ENCODE peak calls at places on chromosomes 7 and 10, in four cellular contexts. One of them, this sample, is unnamed.

GRCh38 chr7:107165341-107165740 is 3.5 kb upstream of the HBP1 start:
- DNase-seq in K562: peak
- DNase-seq in HepG2: no peak
- DNase-seq in H1: no peak
- DNase-seq in this sample: no peak

GRCh38 chr7:1848013-1848640 is 178.1 kb downstream of the ELFN1 start:
- DNase-seq in K562: no peak
- DNase-seq in HepG2: no peak
- DNase-seq in H1: no peak
- DNase-seq in this sample: no peak

GRCh38 chr10:129165770-129166169 is 301.3 kb upstream of the MGMT start:
- DNase-seq in K562: no peak
- DNase-seq in HepG2: no peak
- DNase-seq in H1: no peak
- DNase-seq in this sample: no peak

GRCh38 chr7:117019786-117020604 is 66.7 kb downstream of the ST7 start:
- DNase-seq in K562: peak
- DNase-seq in HepG2: no peak
- DNase-seq in H1: peak
- DNase-seq in this sample: peak

GRCh38 chr10:123526356-123527079 is 139.6 kb upstream of the GPR26 start:
- DNase-seq in K562: no peak
- DNase-seq in HepG2: no peak
- DNase-seq in H1: no peak
- DNase-seq in this sample: no peak

GRCh38 chr7:128217972-128218652 is 23.0 kb upstream of the LEP start:
- DNase-seq in K562: peak
- DNase-seq in HepG2: peak
- DNase-seq in H1: no peak
- DNase-seq in this sample: peak

GRCh38 chr10:92042541-92042940 is 119.0 kb downstream of the BTAF1 start:
- DNase-seq in K562: no peak
- DNase-seq in HepG2: no peak
- DNase-seq in H1: no peak
- DNase-seq in this sample: no peak

GRCh38 chr10:75593690-75594556 is 162.5 kb downstream of the LRMDA start:
- DNase-seq in K562: peak
- DNase-seq in HepG2: no peak
- DNase-seq in H1: peak
- DNase-seq in this sample: no peak

GRCh38 chr7:105769951-105770628 is 106.3 kb downstream of the ATXN7L1 start:
- DNase-seq in K562: no peak
- DNase-seq in HepG2: no peak
- DNase-seq in H1: no peak
- DNase-seq in this sample: no peak

GRCh38 chr10:124091646-124092269 is 1.6 kb downstream of the CHST15 start:
- DNase-seq in K562: no peak
- DNase-seq in HepG2: no peak
- DNase-seq in H1: peak
- DNase-seq in this sample: peak

GRCh38 chr7:25894002-25894901 is 257.7 kb upstream of the NFE2L3 start:
- DNase-seq in K562: no peak
- DNase-seq in HepG2: peak
- DNase-seq in H1: peak
- DNase-seq in this sample: peak

GRCh38 chr10:7107287-7107686 is 303.5 kb downstream of the SFMBT2 start:
- DNase-seq in K562: no peak
- DNase-seq in HepG2: no peak
- DNase-seq in H1: no peak
- DNase-seq in this sample: no peak

GRCh38 chr7:111587715-111588433 is 25.6 kb upstream of the IMMP2L start:
- DNase-seq in K562: no peak
- DNase-seq in HepG2: no peak
- DNase-seq in H1: no peak
- DNase-seq in this sample: no peak

GRCh38 chr7:3380034-3380433 is 79.0 kb downstream of the SDK1 start:
- DNase-seq in K562: no peak
- DNase-seq in HepG2: peak
- DNase-seq in H1: no peak
- DNase-seq in this sample: no peak

GRCh38 chr7:3378390-3379120 is 77.5 kb downstream of the SDK1 start:
- DNase-seq in K562: no peak
- DNase-seq in HepG2: peak
- DNase-seq in H1: no peak
- DNase-seq in this sample: no peak

DNA sequence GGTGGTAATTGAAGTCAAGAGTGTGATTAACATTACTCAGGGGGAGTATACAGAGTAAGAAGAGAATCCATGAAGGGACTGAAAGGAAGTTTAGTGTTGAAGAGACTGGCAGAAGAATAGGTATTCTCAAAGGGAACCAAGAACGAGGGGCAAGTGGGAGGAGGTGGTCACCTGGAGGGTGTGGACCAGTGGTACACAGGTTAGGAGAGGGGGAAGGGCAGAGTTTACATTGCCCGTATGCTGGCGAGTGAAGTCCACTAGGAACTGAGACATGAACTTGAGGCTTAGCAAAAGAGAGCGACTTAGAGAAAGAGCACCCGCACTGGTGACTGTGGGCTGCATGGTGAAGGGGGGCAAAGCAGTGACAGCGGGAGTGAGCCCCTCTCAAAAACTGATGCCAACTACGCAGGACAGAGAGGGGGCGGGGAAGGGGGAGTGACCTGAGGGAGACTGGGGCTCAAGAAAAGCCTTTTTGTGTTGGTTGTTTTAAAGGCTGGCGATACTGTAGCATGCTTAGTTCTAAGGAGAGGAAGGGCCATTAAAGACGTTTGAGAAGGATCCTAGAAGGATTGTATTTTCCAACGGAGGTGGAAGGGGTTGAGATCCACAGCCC is 80.1 kb downstream of the SDK1 start:
- DNase-seq in K562: no peak
- DNase-seq in HepG2: no peak
- DNase-seq in H1: no peak
- DNase-seq in this sample: no peak
- TF ChIP-seq KDM1A in K562: no peak
- TF ChIP-seq KDM1A in HepG2: no peak
- TF ChIP-seq KDM1A in H1: no peak
- TF ChIP-seq KDM1A in this sample: no peak

DNA sequence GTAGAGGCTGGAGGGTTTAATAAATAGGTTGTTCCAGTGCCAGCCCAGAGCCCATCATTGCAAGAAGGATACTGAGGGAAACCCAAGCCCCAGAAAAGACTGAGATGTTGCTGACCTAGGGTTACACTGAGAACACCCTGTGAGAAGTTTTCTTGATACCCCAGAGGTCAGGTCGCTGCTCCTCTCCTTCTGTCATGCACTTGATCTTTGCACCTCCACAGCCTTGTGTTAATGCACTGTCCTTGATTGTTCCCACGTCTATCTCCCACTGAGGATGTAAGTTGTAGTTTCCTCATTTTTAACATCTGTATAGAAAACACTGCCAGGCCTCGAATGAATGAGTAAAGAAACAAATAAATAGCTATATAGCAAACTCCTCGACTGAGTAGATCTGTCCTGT is 195.3 kb upstream of the AHR start:
- DNase-seq in K562: no peak
- DNase-seq in HepG2: no peak
- DNase-seq in H1: no peak
- DNase-seq in this sample: no peak
- TF ChIP-seq MAFK in K562: no peak
- TF ChIP-seq MAFK in HepG2: no peak
- TF ChIP-seq MAFK in H1: no peak
- TF ChIP-seq MAFK in this sample: no peak

GRCh38 chr7:108589874-108590273 is 20.2 kb downstream of the DNAJB9 start:
- DNase-seq in K562: no peak
- DNase-seq in HepG2: no peak
- DNase-seq in H1: no peak
- DNase-seq in this sample: no peak
- TF ChIP-seq KDM1A in K562: no peak
- TF ChIP-seq KDM1A in HepG2: no peak
- TF ChIP-seq KDM1A in H1: no peak
- TF ChIP-seq KDM1A in this sample: no peak

GRCh38 chr7:108442039-108442568 is 14.1 kb downstream of the NRCAM start:
- DNase-seq in K562: no peak
- DNase-seq in HepG2: no peak
- DNase-seq in H1: no peak
- DNase-seq in this sample: peak
- TF ChIP-seq MAFK in K562: no peak
- TF ChIP-seq MAFK in HepG2: no peak
- TF ChIP-seq MAFK in H1: no peak
- TF ChIP-seq MAFK in this sample: no peak

DNA sequence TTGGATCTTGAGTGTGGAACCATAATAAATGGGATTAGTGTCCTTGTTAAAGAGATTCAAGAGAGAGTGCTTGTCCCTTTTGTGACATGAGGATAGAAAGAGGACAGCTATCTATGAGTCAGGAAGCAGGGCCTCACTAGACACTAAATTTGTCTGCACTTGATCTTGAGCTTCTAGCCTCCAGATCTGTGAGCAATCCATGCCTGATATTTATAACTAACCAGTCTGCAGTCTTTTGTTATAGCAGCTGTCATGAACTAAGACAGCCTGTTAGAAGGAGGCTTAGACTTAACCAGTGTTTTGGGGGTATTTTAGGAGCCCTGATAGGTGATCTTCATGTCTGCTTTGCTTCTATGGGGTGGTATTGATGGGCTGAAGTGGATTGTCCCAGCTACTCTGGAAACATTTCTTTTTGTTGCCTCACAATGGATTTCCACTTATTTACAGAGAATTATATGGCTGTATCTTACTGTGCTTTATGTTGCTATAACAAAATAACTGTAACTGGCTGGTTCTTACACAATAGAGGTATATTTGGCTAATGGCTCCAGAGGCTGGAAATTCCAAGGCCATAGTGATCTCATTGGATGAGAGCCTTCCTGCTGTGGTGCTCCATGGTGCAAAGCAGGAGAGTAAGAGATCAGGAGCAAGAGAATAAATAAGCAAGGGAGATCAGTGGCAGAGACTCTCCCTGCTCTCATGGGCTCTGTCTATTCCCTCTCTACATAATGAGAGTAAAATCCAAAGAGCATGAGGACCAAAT is 23.4 kb upstream of the AKR1C3 start:
- DNase-seq in K562: peak
- DNase-seq in HepG2: peak
- DNase-seq in H1: no peak
- DNase-seq in this sample: no peak
- TF ChIP-seq KDM1A in K562: no peak
- TF ChIP-seq KDM1A in HepG2: no peak
- TF ChIP-seq KDM1A in H1: no peak
- TF ChIP-seq KDM1A in this sample: no peak

DNA sequence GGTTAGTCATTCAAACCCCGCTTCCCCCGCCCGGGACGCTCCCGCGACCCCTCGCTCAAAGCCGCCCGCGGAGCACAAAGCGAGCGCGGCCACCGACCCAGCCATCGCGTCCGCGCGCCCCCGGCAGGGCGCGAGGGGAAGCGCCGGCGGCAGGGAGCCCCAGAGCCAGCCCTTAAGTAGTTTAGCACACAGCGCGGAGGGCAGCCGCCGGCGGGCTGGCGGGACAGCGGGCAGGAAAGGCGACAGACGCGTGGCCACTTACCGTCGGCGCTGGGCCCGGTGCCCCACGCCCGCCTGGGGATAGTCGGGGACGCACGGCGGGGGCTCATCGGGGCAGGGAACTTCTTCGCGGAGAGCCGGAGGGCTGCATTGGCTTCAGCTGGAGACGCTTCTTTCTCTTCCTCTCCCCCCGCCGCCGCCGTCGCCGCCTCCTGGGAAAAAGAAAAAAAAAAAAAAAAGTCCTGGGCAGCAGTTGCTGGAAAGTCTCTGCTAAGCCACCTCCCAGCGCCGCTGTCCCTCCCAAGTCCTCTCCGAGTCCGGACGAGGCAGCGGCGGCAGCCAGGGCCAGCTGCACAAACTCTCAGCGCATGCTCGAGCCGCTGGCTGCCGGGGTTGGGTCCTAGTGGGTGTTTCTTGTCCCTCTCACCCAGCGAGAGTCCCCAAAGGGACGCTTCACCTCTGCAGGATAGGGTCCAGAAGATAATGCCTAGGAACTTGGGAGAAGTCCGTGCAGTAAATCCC is at the start of gene TSPAN12:
- DNase-seq in K562: peak
- DNase-seq in HepG2: peak
- DNase-seq in H1: peak
- DNase-seq in this sample: peak
- TF ChIP-seq MAFK in K562: no peak
- TF ChIP-seq MAFK in HepG2: no peak
- TF ChIP-seq MAFK in H1: no peak
- TF ChIP-seq MAFK in this sample: no peak

GRCh38 chr7:101302641-101303101 is 18.9 kb downstream of the IFT22 start:
- DNase-seq in K562: no peak
- DNase-seq in HepG2: no peak
- DNase-seq in H1: peak
- DNase-seq in this sample: no peak

GRCh38 chr7:101299511-101300464 is 21.8 kb downstream of the IFT22 start:
- DNase-seq in K562: no peak
- DNase-seq in HepG2: no peak
- DNase-seq in H1: peak
- DNase-seq in this sample: no peak

GRCh38 chr7:101306307-101306706 is 15.3 kb downstream of the IFT22 start:
- DNase-seq in K562: no peak
- DNase-seq in HepG2: no peak
- DNase-seq in H1: no peak
- DNase-seq in this sample: no peak

GRCh38 chr7:101300465-101301376 is 20.9 kb downstream of the IFT22 start:
- DNase-seq in K562: no peak
- DNase-seq in HepG2: no peak
- DNase-seq in H1: no peak
- DNase-seq in this sample: no peak

DNA sequence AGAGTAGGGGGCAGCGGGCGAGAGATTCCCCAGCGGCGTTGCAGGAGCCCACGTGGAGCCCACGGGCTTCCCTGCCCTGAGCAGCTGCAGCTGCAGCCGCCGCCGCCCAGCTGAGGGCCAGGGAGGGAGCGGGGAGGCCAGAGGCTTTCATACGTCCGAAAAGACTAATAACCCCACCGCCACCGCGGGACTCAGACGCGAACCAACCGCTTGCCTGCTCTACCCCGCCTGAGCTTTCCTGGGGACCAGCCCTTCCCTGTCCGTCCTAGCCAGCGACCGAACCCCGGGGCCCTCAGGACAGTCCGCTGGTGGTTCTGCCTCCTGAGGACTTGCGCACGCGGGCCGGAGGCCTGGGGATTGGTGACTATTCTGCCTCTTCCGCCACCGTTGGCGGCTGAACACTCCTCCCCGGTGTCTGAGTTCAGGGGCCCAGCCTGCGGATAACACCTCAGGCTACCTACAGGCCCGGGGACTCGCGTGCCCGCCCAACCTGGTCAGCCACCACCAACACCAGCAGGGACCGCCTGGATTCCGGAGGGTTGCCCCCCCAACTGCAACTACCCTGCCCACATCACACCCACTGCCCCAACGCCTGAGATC is 18.4 kb downstream of the IFT22 start:
- DNase-seq in K562: no peak
- DNase-seq in HepG2: no peak
- DNase-seq in H1: peak
- DNase-seq in this sample: no peak
- TF ChIP-seq KDM1A in K562: no peak
- TF ChIP-seq KDM1A in HepG2: no peak
- TF ChIP-seq KDM1A in H1: no peak
- TF ChIP-seq KDM1A in this sample: no peak